ENCODE peak calls at places on chromosomes 5 and 9, in nine cellular contexts. One of them, this sample, is unnamed.

GRCh38 chr9:116322521-116322920 is 168.9 kb downstream of the PAPPA start:
- DNase-seq in MCF 10A: peak; percentile 38
- DNase-seq in tibial artery: no peak
- DNase-seq in fibroblast of mammary gland: peak; percentile 39
- DNase-seq in AG04450: no peak
- DNase-seq in GM13977: no peak
- DNase-seq in endothelial cell: no peak
- DNase-seq in GM23338: no peak
- DNase-seq in GM20000: no peak
- DNase-seq in this sample: no peak

GRCh38 chr9:88464851-88465250 is 70.1 kb upstream of the NXNL2 start:
- DNase-seq in tibial artery: no peak
- DNase-seq in GM20000: no peak
- DNase-seq in GM13977: no peak
- DNase-seq in endothelial cell: no peak
- DNase-seq in MCF 10A: peak; percentile 11
- DNase-seq in AG04450: no peak
- DNase-seq in fibroblast of mammary gland: no peak
- DNase-seq in GM23338: no peak
- DNase-seq in this sample: no peak

GRCh38 chr5:91670565-91670964 is 287.4 kb upstream of the ARRDC3 start:
- DNase-seq in MCF 10A: no peak
- DNase-seq in tibial artery: no peak
- DNase-seq in GM20000: no peak
- DNase-seq in GM23338: peak; percentile 32
- DNase-seq in fibroblast of mammary gland: no peak
- DNase-seq in AG04450: no peak
- DNase-seq in GM13977: no peak
- DNase-seq in endothelial cell: no peak
- DNase-seq in this sample: no peak

GRCh38 chr5:180624630-180625029 is 24.8 kb downstream of the FLT4 start:
- DNase-seq in GM23338: no peak
- DNase-seq in fibroblast of mammary gland: no peak
- DNase-seq in endothelial cell: no peak
- DNase-seq in tibial artery: no peak
- DNase-seq in GM20000: no peak
- DNase-seq in AG04450: no peak
- DNase-seq in MCF 10A: no peak
- DNase-seq in GM13977: no peak
- DNase-seq in this sample: no peak

GRCh38 chr9:22469928-22470544 is 23.4 kb downstream of the DMRTA1 start:
- DNase-seq in tibial artery: no peak
- DNase-seq in fibroblast of mammary gland: peak; percentile 44
- DNase-seq in GM13977: no peak
- DNase-seq in GM20000: no peak
- DNase-seq in GM23338: peak; percentile 87
- DNase-seq in AG04450: no peak
- DNase-seq in MCF 10A: peak; percentile 44
- DNase-seq in endothelial cell: peak; percentile 58
- DNase-seq in this sample: peak; percentile 44

GRCh38 chr9:96109718-96110351 is 192.1 kb downstream of the HSD17B3 start:
- DNase-seq in tibial artery: no peak
- DNase-seq in GM13977: no peak
- DNase-seq in GM23338: no peak
- DNase-seq in GM20000: no peak
- DNase-seq in MCF 10A: peak; percentile 29
- DNase-seq in endothelial cell: no peak
- DNase-seq in fibroblast of mammary gland: peak; percentile 59
- DNase-seq in AG04450: no peak
- DNase-seq in this sample: no peak

GRCh38 chr5:174533127-174533453 is 191.3 kb upstream of the MSX2 start:
- DNase-seq in GM20000: no peak
- DNase-seq in GM13977: no peak
- DNase-seq in GM23338: no peak
- DNase-seq in AG04450: no peak
- DNase-seq in tibial artery: no peak
- DNase-seq in fibroblast of mammary gland: no peak
- DNase-seq in MCF 10A: no peak
- DNase-seq in endothelial cell: no peak
- DNase-seq in this sample: no peak

GRCh38 chr9:76310577-76310976 is 83.6 kb downstream of the RFK start:
- DNase-seq in GM20000: no peak
- DNase-seq in fibroblast of mammary gland: no peak
- DNase-seq in tibial artery: no peak
- DNase-seq in MCF 10A: no peak
- DNase-seq in endothelial cell: no peak
- DNase-seq in AG04450: no peak
- DNase-seq in GM23338: no peak
- DNase-seq in GM13977: no peak
- DNase-seq in this sample: no peak

GRCh38 chr5:38725419-38725865 is 120.4 kb upstream of the OSMR start:
- DNase-seq in endothelial cell: no peak
- DNase-seq in MCF 10A: no peak
- DNase-seq in fibroblast of mammary gland: no peak
- DNase-seq in AG04450: no peak
- DNase-seq in GM20000: no peak
- DNase-seq in GM23338: no peak
- DNase-seq in tibial artery: no peak
- DNase-seq in GM13977: no peak
- DNase-seq in this sample: no peak

GRCh38 chr9:134177624-134178393 is 13.4 kb upstream of the RNU6ATAC start:
- DNase-seq in GM20000: no peak
- DNase-seq in tibial artery: no peak
- DNase-seq in GM13977: no peak
- DNase-seq in fibroblast of mammary gland: no peak
- DNase-seq in AG04450: no peak
- DNase-seq in GM23338: no peak
- DNase-seq in MCF 10A: no peak
- DNase-seq in endothelial cell: no peak
- DNase-seq in this sample: no peak

GRCh38 chr9:93072383-93072795 is 13.9 kb downstream of the SUSD3 start:
- DNase-seq in GM23338: no peak
- DNase-seq in fibroblast of mammary gland: peak; percentile 78
- DNase-seq in MCF 10A: peak; percentile 37
- DNase-seq in endothelial cell: no peak
- DNase-seq in AG04450: peak; percentile 61
- DNase-seq in GM13977: no peak
- DNase-seq in GM20000: no peak
- DNase-seq in tibial artery: no peak
- DNase-seq in this sample: no peak

GRCh38 chr5:84599964-84600363 is 215.3 kb upstream of the EDIL3 start:
- DNase-seq in fibroblast of mammary gland: no peak
- DNase-seq in GM13977: no peak
- DNase-seq in AG04450: no peak
- DNase-seq in endothelial cell: no peak
- DNase-seq in MCF 10A: no peak
- DNase-seq in GM23338: peak; percentile 59
- DNase-seq in GM20000: no peak
- DNase-seq in tibial artery: no peak
- DNase-seq in this sample: no peak

GRCh38 chr5:150461231-150461630 is 11.7 kb upstream of the RPS14 start:
- DNase-seq in GM20000: peak; percentile 83
- DNase-seq in GM23338: peak; percentile 42
- DNase-seq in tibial artery: no peak
- DNase-seq in AG04450: no peak
- DNase-seq in fibroblast of mammary gland: no peak
- DNase-seq in MCF 10A: no peak
- DNase-seq in endothelial cell: no peak
- DNase-seq in GM13977: peak; percentile 81
- DNase-seq in this sample: no peak

GRCh38 chr5:67809589-67809988 is 406.0 kb upstream of the PIK3R1 start:
- DNase-seq in MCF 10A: no peak
- DNase-seq in GM23338: no peak
- DNase-seq in tibial artery: no peak
- DNase-seq in GM20000: peak; percentile 16
- DNase-seq in AG04450: no peak
- DNase-seq in GM13977: peak; percentile 32
- DNase-seq in fibroblast of mammary gland: no peak
- DNase-seq in endothelial cell: no peak
- DNase-seq in this sample: peak; percentile 64

GRCh38 chr9:84343111-84343521 is 2.6 kb upstream of the SLC28A3 start:
- DNase-seq in MCF 10A: peak; percentile 42
- DNase-seq in GM23338: no peak
- DNase-seq in AG04450: no peak
- DNase-seq in tibial artery: no peak
- DNase-seq in GM20000: no peak
- DNase-seq in GM13977: no peak
- DNase-seq in fibroblast of mammary gland: no peak
- DNase-seq in endothelial cell: no peak
- DNase-seq in this sample: peak; percentile 33

GRCh38 chr9:71683598-71684235 is 84.6 kb downstream of the CEMIP2 start:
- DNase-seq in GM13977: no peak
- DNase-seq in GM23338: peak; percentile 66
- DNase-seq in MCF 10A: peak; percentile 88
- DNase-seq in tibial artery: no peak
- DNase-seq in AG04450: no peak
- DNase-seq in endothelial cell: no peak
- DNase-seq in GM20000: no peak
- DNase-seq in fibroblast of mammary gland: peak; percentile 60
- DNase-seq in this sample: no peak

GRCh38 chr5:850511-851006 is at the start of gene ZDHHC11:
- DNase-seq in tibial artery: peak; percentile 63
- DNase-seq in GM13977: no peak
- DNase-seq in MCF 10A: no peak
- DNase-seq in GM23338: peak; percentile 37
- DNase-seq in endothelial cell: no peak
- DNase-seq in GM20000: no peak
- DNase-seq in fibroblast of mammary gland: no peak
- DNase-seq in AG04450: no peak
- DNase-seq in this sample: no peak

GRCh38 chr5:113345261-113345940 is 89.4 kb downstream of the TSSK1B start:
- DNase-seq in fibroblast of mammary gland: peak; percentile 85
- DNase-seq in GM20000: no peak
- DNase-seq in endothelial cell: no peak
- DNase-seq in tibial artery: no peak
- DNase-seq in AG04450: no peak
- DNase-seq in GM23338: no peak
- DNase-seq in MCF 10A: peak; percentile 92
- DNase-seq in GM13977: no peak
- DNase-seq in this sample: no peak

GRCh38 chr9:109270971-109271900 is 49.6 kb downstream of the EPB41L4B start:
- DNase-seq in tibial artery: no peak
- DNase-seq in GM20000: no peak
- DNase-seq in fibroblast of mammary gland: no peak
- DNase-seq in MCF 10A: no peak
- DNase-seq in AG04450: no peak
- DNase-seq in GM13977: no peak
- DNase-seq in GM23338: no peak
- DNase-seq in endothelial cell: no peak
- DNase-seq in this sample: no peak

DNA sequence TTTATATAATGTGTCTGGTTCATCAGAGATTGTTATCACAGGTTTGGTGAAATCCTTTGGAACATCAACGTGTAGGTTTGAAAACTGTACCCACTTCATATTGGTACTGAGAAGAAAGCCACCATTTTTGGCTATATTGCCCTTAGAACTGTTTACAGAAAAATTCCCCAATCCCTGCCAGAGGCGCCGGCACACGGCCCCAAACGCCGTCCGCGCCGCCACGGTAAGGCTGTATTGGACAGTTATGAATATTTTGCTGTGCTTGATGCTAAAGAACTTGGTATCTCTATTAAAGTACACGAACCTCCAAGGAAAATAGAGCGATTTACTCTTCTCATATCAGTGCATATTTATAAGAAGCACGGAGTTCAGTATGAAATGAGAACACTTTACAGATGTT is 35.2 kb downstream of the DCAF10 start:
- DNase-seq in GM20000: no peak
- DNase-seq in fibroblast of mammary gland: no peak
- DNase-seq in AG04450: no peak
- DNase-seq in tibial artery: no peak
- DNase-seq in GM13977: no peak
- DNase-seq in endothelial cell: no peak
- DNase-seq in MCF 10A: no peak
- DNase-seq in GM23338: no peak
- DNase-seq in this sample: no peak
- TF ChIP-seq CTCF in GM20000: no peak
- TF ChIP-seq CTCF in fibroblast of mammary gland: no peak
- TF ChIP-seq CTCF in AG04450: no peak
- TF ChIP-seq CTCF in tibial artery: no peak
- TF ChIP-seq CTCF in GM13977: no peak
- TF ChIP-seq CTCF in endothelial cell: no peak
- TF ChIP-seq CTCF in MCF 10A: no peak
- TF ChIP-seq CTCF in GM23338: no peak
- TF ChIP-seq CTCF in this sample: no peak

DNA sequence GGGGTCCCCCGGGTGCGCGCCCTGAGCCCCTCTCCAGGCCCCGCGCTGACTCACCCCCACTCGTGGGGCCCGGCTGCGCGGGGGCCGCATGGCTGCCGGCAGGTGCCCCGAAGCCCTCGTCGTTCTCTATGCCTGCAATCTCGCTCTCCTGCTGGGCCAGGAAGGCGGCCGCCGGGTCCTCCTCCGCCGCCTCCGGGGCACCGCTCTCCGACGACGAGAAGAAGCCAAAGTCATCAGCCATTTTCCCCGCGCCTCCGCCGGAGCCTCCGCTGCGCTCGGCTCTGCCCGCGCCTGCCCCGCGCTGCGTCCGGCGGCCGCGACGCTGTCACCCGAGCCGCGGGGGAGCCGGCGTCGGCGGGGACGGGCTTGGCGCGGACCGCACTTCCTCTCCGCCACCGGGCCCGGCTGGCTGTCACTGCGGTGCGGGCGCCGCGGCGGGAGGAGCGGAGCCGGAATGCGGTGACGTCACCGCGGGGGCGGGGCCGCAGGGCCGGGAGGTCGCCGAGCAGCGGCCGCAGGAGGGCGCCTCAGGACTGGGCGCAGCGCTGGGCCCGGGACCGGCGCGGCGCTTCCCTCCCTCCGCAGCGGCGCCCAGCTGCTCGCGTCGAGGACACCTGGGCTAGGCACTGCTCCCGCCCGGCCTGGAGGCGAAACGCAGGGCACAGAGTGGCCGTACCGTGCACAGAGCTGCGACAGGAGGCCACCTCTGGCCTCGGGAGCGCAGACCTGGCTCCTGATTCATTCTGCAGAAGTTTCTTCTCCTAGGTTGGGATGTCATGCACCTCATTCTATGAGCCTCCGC is at the start of gene CLTB:
- DNase-seq in GM23338: peak; percentile 93
- DNase-seq in endothelial cell: peak; percentile 95
- DNase-seq in MCF 10A: peak; percentile 91
- DNase-seq in GM13977: peak; percentile 96
- DNase-seq in GM20000: peak; percentile 97
- DNase-seq in fibroblast of mammary gland: peak; percentile 71
- DNase-seq in tibial artery: peak; percentile 94
- DNase-seq in AG04450: no peak
- DNase-seq in this sample: peak; percentile 94
- TF ChIP-seq CTCF in GM23338: peak; percentile 78
- TF ChIP-seq CTCF in endothelial cell: peak; percentile 59
- TF ChIP-seq CTCF in MCF 10A: peak; percentile 90
- TF ChIP-seq CTCF in GM13977: peak; percentile 94
- TF ChIP-seq CTCF in GM20000: peak; percentile 91
- TF ChIP-seq CTCF in fibroblast of mammary gland: peak; percentile 21
- TF ChIP-seq CTCF in tibial artery: peak; percentile 69
- TF ChIP-seq CTCF in AG04450: peak; percentile 43
- TF ChIP-seq CTCF in this sample: peak; percentile 73

GRCh38 chr5:142059304-142059940 is 46.6 kb upstream of the GNPDA1 start:
- DNase-seq in fibroblast of mammary gland: peak; percentile 51
- DNase-seq in GM23338: peak; percentile 58
- DNase-seq in GM13977: no peak
- DNase-seq in MCF 10A: peak; percentile 53
- DNase-seq in AG04450: no peak
- DNase-seq in tibial artery: no peak
- DNase-seq in GM20000: no peak
- DNase-seq in endothelial cell: no peak
- DNase-seq in this sample: no peak
- TF ChIP-seq CTCF in fibroblast of mammary gland: peak; percentile 9
- TF ChIP-seq CTCF in GM23338: peak; percentile 67
- TF ChIP-seq CTCF in GM13977: no peak
- TF ChIP-seq CTCF in MCF 10A: no peak
- TF ChIP-seq CTCF in AG04450: no peak
- TF ChIP-seq CTCF in tibial artery: peak; percentile 44
- TF ChIP-seq CTCF in GM20000: no peak
- TF ChIP-seq CTCF in endothelial cell: no peak
- TF ChIP-seq CTCF in this sample: no peak

GRCh38 chr5:177507165-177507564 is 2.5 kb downstream of the DOK3 start:
- DNase-seq in GM23338: peak; percentile 55
- DNase-seq in AG04450: no peak
- DNase-seq in tibial artery: no peak
- DNase-seq in MCF 10A: no peak
- DNase-seq in GM13977: no peak
- DNase-seq in fibroblast of mammary gland: peak; percentile 34
- DNase-seq in endothelial cell: no peak
- DNase-seq in GM20000: no peak
- DNase-seq in this sample: no peak
- TF ChIP-seq CTCF in GM23338: peak; percentile 42
- TF ChIP-seq CTCF in AG04450: peak; percentile 30
- TF ChIP-seq CTCF in tibial artery: no peak
- TF ChIP-seq CTCF in MCF 10A: peak; percentile 31
- TF ChIP-seq CTCF in GM13977: peak; percentile 20
- TF ChIP-seq CTCF in fibroblast of mammary gland: peak; percentile 27
- TF ChIP-seq CTCF in endothelial cell: peak; percentile 52
- TF ChIP-seq CTCF in GM20000: no peak
- TF ChIP-seq CTCF in this sample: peak; percentile 12